ENCODE peak calls at places on chromosome 17, in six cellular contexts. X is GM12878, Q is K562, U is HepG2, O is A549, M is upper lobe of left lung. I is an unnamed sample.

GRCh38 chr17:17605747-17606083 is 14.2 kb upstream of the PEMT start:
- ATAC-seq in X (no peak), Q (peak; percentile 36), U (no peak), O (no peak), M (peak; percentile 47), I (no peak)

GRCh38 chr17:75428775-75429469 is 23.4 kb upstream of the GRB2 start:
- ATAC-seq in X (peak; percentile 31), Q (no peak), U (no peak), O (peak; percentile 73), M (peak; percentile 62), I (peak; percentile 54)

GRCh38 chr17:66466933-66467367 is 164.5 kb downstream of the PRKCA start:
- ATAC-seq in X (peak; percentile 40), Q (peak; percentile 73), U (peak; percentile 84), O (peak; percentile 95), M (peak; percentile 82), I (peak; percentile 93)

GRCh38 chr17:74567397-74567796 is at the start of gene CD300H:
- ATAC-seq in X (no peak), Q (no peak), U (no peak), O (no peak), M (no peak), I (no peak)

GRCh38 chr17:36851230-36851629 is 86.0 kb upstream of the LHX1 start:
- ATAC-seq in X (no peak), Q (no peak), U (no peak), O (peak; percentile 79), M (no peak), I (no peak)

GRCh38 chr17:9765302-9765701 is 26.1 kb downstream of the DHRS7C start:
- ATAC-seq in X (no peak), Q (no peak), U (no peak), O (no peak), M (no peak), I (no peak)

GRCh38 chr17:5355416-5356129 is 63.9 kb downstream of the NUP88 start:
- ATAC-seq in X (no peak), Q (no peak), U (no peak), O (no peak), M (peak; percentile 67), I (peak; percentile 63)

GRCh38 chr17:7184091-7184488 is 4.9 kb upstream of the ASGR1 start:
- ATAC-seq in X (no peak), Q (no peak), U (peak; percentile 65), O (peak; percentile 21), M (peak; percentile 52), I (no peak)

GRCh38 chr17:79272220-79272619 is 197.6 kb downstream of the ENGASE start:
- ATAC-seq in X (no peak), Q (no peak), U (no peak), O (no peak), M (no peak), I (no peak)

GRCh38 chr17:8397636-8398035 is at the start of gene RNF222:
- ATAC-seq in X (no peak), Q (peak; percentile 47), U (peak; percentile 61), O (no peak), M (no peak), I (no peak)

GRCh38 chr17:54883939-54884338 is 16.7 kb upstream of the TOM1L1 start:
- ATAC-seq in X (no peak), Q (no peak), U (no peak), O (no peak), M (no peak), I (no peak)

GRCh38 chr17:410674-411401 is 58.2 kb upstream of the RPH3AL start:
- ATAC-seq in X (no peak), Q (peak; percentile 81), U (peak; percentile 79), O (peak; percentile 45), M (peak; percentile 4), I (no peak)

GRCh38 chr17:33475594-33475993 is 182.5 kb upstream of the ASIC2 start:
- ATAC-seq in X (no peak), Q (peak; percentile 84), U (no peak), O (no peak), M (no peak), I (no peak)

GRCh38 chr17:41651625-41652460 is 27.5 kb upstream of the KRT17 start:
- ATAC-seq in X (no peak), Q (no peak), U (no peak), O (no peak), M (peak; percentile 11), I (peak; percentile 67)

GRCh38 chr17:75615301-75615700 is 17.9 kb upstream of the SMIM5 start:
- ATAC-seq in X (no peak), Q (peak; percentile 65), U (peak; percentile 42), O (peak; percentile 6), M (no peak), I (no peak)

GRCh38 chr17:64130559-64131001 is 636 bp upstream of the ERN1 start:
- ATAC-seq in X (peak; percentile 51), Q (no peak), U (no peak), O (no peak), M (peak; percentile 3), I (peak; percentile 0)

GRCh38 chr17:50624321-50624935 is 10.3 kb upstream of the ABCC3 start:
- ATAC-seq in X (no peak), Q (no peak), U (no peak), O (no peak), M (peak; percentile 31), I (no peak)

GRCh38 chr17:7019839-7020519 is 2.9 kb upstream of the BCL6B start:
- ATAC-seq in X (no peak), Q (no peak), U (no peak), O (peak; percentile 11), M (no peak), I (no peak)

GRCh38 chr17:40647549-40648325 is at the start of gene SMARCE1:
- ATAC-seq in X (peak; percentile 85), Q (peak; percentile 84), U (peak; percentile 91), O (peak; percentile 89), M (peak; percentile 95), I (peak; percentile 84)

GRCh38 chr17:76336756-76337412 is 16.8 kb downstream of the PRPSAP1 start:
- ATAC-seq in X (no peak), Q (no peak), U (no peak), O (no peak), M (no peak), I (no peak)

GRCh38 chr17:63519972-63520882 is 2.9 kb upstream of the KCNH6 start:
- ATAC-seq in X (no peak), Q (no peak), U (peak; percentile 84), O (peak; percentile 17), M (no peak), I (no peak)

GRCh38 chr17:57872536-57872935 is 22.7 kb upstream of the MRPS23 start:
- ATAC-seq in X (no peak), Q (no peak), U (no peak), O (no peak), M (no peak), I (no peak)
- H3K4me1 ChIP-seq in X (peaks cover 25% of the 10 kb centered on the region), Q (no peaks in the 10 kb centered on the region), U (peaks cover 70% of the 10 kb centered on the region), O (peaks cover 95% of the 10 kb centered on the region), M (peaks cover 50% of the 10 kb centered on the region), I (peaks cover 16% of the 10 kb centered on the region)

GRCh38 chr17:43003542-43004172 is 2.9 kb upstream of the IFI35 start:
- ATAC-seq in X (no peak), Q (peak; percentile 11), U (peak; percentile 28), O (peak; percentile 47), M (no peak), I (peak; percentile 34)

GRCh38 chr17:42999003-42999525 is 845 bp downstream of the RPL27 start:
- ATAC-seq in X (no peak), Q (no peak), U (no peak), O (no peak), M (no peak), I (no peak)

GRCh38 chr17:42992872-42993271 is 5.3 kb upstream of the RPL27 start:
- ATAC-seq in X (no peak), Q (no peak), U (no peak), O (no peak), M (no peak), I (no peak)

GRCh38 chr17:42997390-42997983 is 732 bp upstream of the RPL27 start:
- ATAC-seq in X (peak; percentile 4), Q (no peak), U (peak; percentile 55), O (peak; percentile 14), M (no peak), I (no peak)

GRCh38 chr17:42997984-42998938 is at the start of gene RPL27:
- ATAC-seq in X (peak; percentile 97), Q (peak; percentile 96), U (peak; percentile 91), O (peak; percentile 95), M (peak; percentile 98), I (peak; percentile 98)
- TF ChIP-seq EP300 in X (peak; percentile 73), Q (peak; percentile 81), U (peak; percentile 81), O (no peak), M (no peak), I (no peak)

GRCh38 chr17:38450699-38451029 is 22.4 kb downstream of the ARHGAP23 start:
- ATAC-seq in X (no peak), Q (no peak), U (no peak), O (no peak), M (no peak), I (no peak)

GRCh38 chr17:38452719-38453118 is 24.5 kb downstream of the ARHGAP23 start:
- ATAC-seq in X (no peak), Q (no peak), U (no peak), O (peak; percentile 1), M (no peak), I (no peak)

GRCh38 chr17:38449364-38449763 is 21.1 kb downstream of the ARHGAP23 start:
- ATAC-seq in X (no peak), Q (no peak), U (peak; percentile 82), O (peak; percentile 9), M (no peak), I (no peak)

GRCh38 chr17:38451840-38452529 is 23.7 kb downstream of the ARHGAP23 start:
- ATAC-seq in X (no peak), Q (no peak), U (no peak), O (no peak), M (no peak), I (peak; percentile 6)

GRCh38 chr17:38451030-38451839 is 23.0 kb downstream of the ARHGAP23 start:
- ATAC-seq in X (no peak), Q (no peak), U (no peak), O (peak; percentile 32), M (no peak), I (peak; percentile 64)
- H3K4me1 ChIP-seq in X (peaks cover 11% of the 10 kb centered on the region), Q (peaks cover 6% of the 10 kb centered on the region), U (peaks cover 33% of the 10 kb centered on the region), O (peaks cover 81% of the 10 kb centered on the region), M (peaks cover 62% of the 10 kb centered on the region), I (no peaks in the 10 kb centered on the region)

GRCh38 chr17:49616546-49617205 is 41.0 kb downstream of the NXPH3 start:
- ATAC-seq in X (no peak), Q (no peak), U (no peak), O (no peak), M (peak; percentile 90), I (peak; percentile 68)

GRCh38 chr17:49616086-49616485 is 40.4 kb downstream of the NXPH3 start:
- ATAC-seq in X (no peak), Q (peak; percentile 65), U (peak; percentile 54), O (peak; percentile 76), M (no peak), I (peak; percentile 32)

GRCh38 chr17:49612721-49613120 is 37.0 kb downstream of the NXPH3 start:
- ATAC-seq in X (no peak), Q (no peak), U (no peak), O (no peak), M (no peak), I (no peak)

DNA sequence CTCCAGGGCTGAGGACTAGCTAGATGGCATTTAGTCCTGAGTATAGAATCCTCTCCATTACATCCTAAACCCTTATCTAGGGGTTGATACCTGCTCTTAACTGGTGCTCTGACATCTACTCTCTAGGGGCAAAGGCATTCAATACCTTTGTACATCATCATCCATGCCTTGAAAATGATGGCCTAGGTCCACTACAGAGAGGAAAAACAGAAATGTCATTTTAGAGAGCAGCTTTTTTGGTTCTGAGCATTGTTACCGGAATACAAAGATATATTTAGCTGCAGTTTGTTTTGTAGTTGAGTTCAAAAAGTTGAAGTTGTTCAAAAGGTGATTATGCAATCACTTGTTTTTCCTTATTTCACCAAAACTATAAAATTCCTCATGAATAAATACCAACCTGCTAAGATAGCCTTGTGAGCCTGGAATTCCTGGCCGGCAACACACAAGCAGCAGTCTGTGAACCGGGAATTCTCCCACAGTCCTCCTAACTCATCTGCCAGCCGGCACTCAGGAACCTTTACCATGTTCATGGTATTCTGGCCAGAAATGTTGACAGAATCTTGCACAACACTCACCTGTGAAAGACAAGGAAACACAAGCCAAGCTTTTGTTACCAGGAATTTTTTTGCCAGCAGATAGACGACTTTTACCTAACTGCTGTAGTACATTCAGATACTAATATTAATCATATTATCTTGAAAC is 35.4 kb downstream of the NXPH3 start:
- ATAC-seq in X (no peak), Q (no peak), U (peak; percentile 65), O (no peak), M (no peak), I (no peak)
- TF ChIP-seq EP300 in X (no peak), Q (no peak), U (no peak), O (no peak), M (no peak), I (no peak)